ENCODE peak calls at places on chromosomes 5 and 9, in six cellular contexts. G is T-helper 2 cell, M is natural killer cell, S is HEK293T, F is M059J, R is WERI-Rb-1. O is an unnamed sample.

GRCh38 chr5:143782588-143783386 is 29.2 kb upstream of the HMHB1 start:
- DNase-seq in R (no peak), S (no peak), F (peak), G (no peak), M (no peak), O (no peak)

GRCh38 chr5:28499764-28500290 is 1461.4 kb upstream of the CDH9 start:
- DNase-seq in G (no peak), F (peak), R (no peak), S (no peak), M (no peak), O (no peak)

GRCh38 chr9:14313378-14313940 is 482 bp downstream of the NFIB start:
- DNase-seq in S (no peak), R (no peak), G (no peak), M (no peak), F (peak), O (no peak)

GRCh38 chr5:90809695-90810094 is 251.1 kb downstream of the ADGRV1 start:
- DNase-seq in R (no peak), S (no peak), G (no peak), F (no peak), M (no peak), O (no peak)

GRCh38 chr5:2642684-2643325 is 108.7 kb downstream of the IRX2 start:
- DNase-seq in M (no peak), S (no peak), R (no peak), G (no peak), F (no peak), O (no peak)

GRCh38 chr9:86599565-86599964 is 245.4 kb upstream of the TUT7 start:
- DNase-seq in R (no peak), S (no peak), F (no peak), M (no peak), G (no peak), O (no peak)

GRCh38 chr9:76717611-76718010 is 46.6 kb upstream of the PCA3 start:
- DNase-seq in G (no peak), R (no peak), F (peak), M (no peak), S (no peak), O (no peak)

GRCh38 chr9:94111446-94111845 is 27.2 kb downstream of the PTPDC1 start:
- DNase-seq in F (no peak), M (no peak), G (no peak), S (no peak), R (no peak), O (no peak)

GRCh38 chr5:32027093-32027716 is 146.9 kb downstream of the GOLPH3 start:
- DNase-seq in R (no peak), M (no peak), S (no peak), G (no peak), F (peak), O (no peak)

GRCh38 chr5:96083361-96083881 is 121.8 kb upstream of the ELL2 start:
- DNase-seq in S (no peak), R (no peak), M (no peak), G (no peak), F (peak), O (no peak)

GRCh38 chr5:168291281-168291960 is at the start of gene WWC1:
- DNase-seq in F (peak), R (peak), S (peak), G (peak), M (peak), O (peak)

GRCh38 chr9:6739218-6739617 is 18.6 kb upstream of the KDM4C start:
- DNase-seq in R (no peak), M (no peak), S (peak), G (no peak), F (peak), O (no peak)

GRCh38 chr5:137286025-137286610 is 213.0 kb downstream of the SPOCK1 start:
- DNase-seq in M (no peak), F (no peak), S (no peak), R (no peak), G (no peak), O (no peak)

GRCh38 chr5:58191451-58191850 is 268.4 kb downstream of the PLK2 start:
- DNase-seq in R (no peak), F (peak), S (no peak), M (no peak), G (no peak), O (no peak)

GRCh38 chr5:63961125-63961597 is 1.1 kb downstream of the HTR1A start:
- DNase-seq in G (no peak), M (no peak), R (peak), S (no peak), F (no peak), O (no peak)